ENCODE peak calls at places on chromosomes 6 and 20, in seven cellular contexts. One of them, this sample, is unnamed.

GRCh38 chr6:156437084-156437879 is 339.9 kb upstream of the ARID1B start:
- DNase-seq in AG04449: no peak
- DNase-seq in upper lobe of right lung: no peak
- DNase-seq in fibroblast of the aortic adventitia: no peak
- DNase-seq in GM12864: no peak
- DNase-seq in tibial artery: no peak
- DNase-seq in body of pancreas: no peak
- DNase-seq in this sample: no peak

GRCh38 chr20:52127309-52127708 is 64.3 kb downstream of the ZFP64 start:
- DNase-seq in GM12864: no peak
- DNase-seq in AG04449: no peak
- DNase-seq in upper lobe of right lung: no peak
- DNase-seq in fibroblast of the aortic adventitia: no peak
- DNase-seq in body of pancreas: no peak
- DNase-seq in tibial artery: no peak
- DNase-seq in this sample: no peak

GRCh38 chr6:14177413-14178082 is 60.0 kb downstream of the CD83 start:
- DNase-seq in AG04449: no peak
- DNase-seq in fibroblast of the aortic adventitia: no peak
- DNase-seq in GM12864: no peak
- DNase-seq in tibial artery: no peak
- DNase-seq in upper lobe of right lung: no peak
- DNase-seq in body of pancreas: no peak
- DNase-seq in this sample: no peak

GRCh38 chr6:37442416-37443218 is 9.6 kb downstream of the CMTR1 start:
- DNase-seq in upper lobe of right lung: no peak
- DNase-seq in fibroblast of the aortic adventitia: peak
- DNase-seq in AG04449: no peak
- DNase-seq in tibial artery: no peak
- DNase-seq in body of pancreas: no peak
- DNase-seq in GM12864: no peak
- DNase-seq in this sample: no peak

GRCh38 chr6:38722727-38723334 is 7.7 kb downstream of the DNAH8 start:
- DNase-seq in body of pancreas: no peak
- DNase-seq in GM12864: no peak
- DNase-seq in upper lobe of right lung: no peak
- DNase-seq in AG04449: no peak
- DNase-seq in fibroblast of the aortic adventitia: no peak
- DNase-seq in tibial artery: no peak
- DNase-seq in this sample: no peak

GRCh38 chr20:23232679-23233308 is 117.8 kb upstream of the NXT1 start:
- DNase-seq in body of pancreas: no peak
- DNase-seq in fibroblast of the aortic adventitia: no peak
- DNase-seq in upper lobe of right lung: no peak
- DNase-seq in GM12864: no peak
- DNase-seq in AG04449: no peak
- DNase-seq in tibial artery: no peak
- DNase-seq in this sample: no peak

GRCh38 chr6:33987531-33988021 is 158.3 kb downstream of the GRM4 start:
- DNase-seq in body of pancreas: peak
- DNase-seq in AG04449: no peak
- DNase-seq in tibial artery: peak
- DNase-seq in GM12864: no peak
- DNase-seq in upper lobe of right lung: peak
- DNase-seq in fibroblast of the aortic adventitia: no peak
- DNase-seq in this sample: no peak

GRCh38 chr20:39700527-39700926 is 738.4 kb downstream of the DHX35 start:
- DNase-seq in body of pancreas: no peak
- DNase-seq in GM12864: no peak
- DNase-seq in AG04449: no peak
- DNase-seq in fibroblast of the aortic adventitia: no peak
- DNase-seq in upper lobe of right lung: no peak
- DNase-seq in tibial artery: no peak
- DNase-seq in this sample: no peak

GRCh38 chr20:8568068-8568467 is 436.0 kb downstream of the PLCB1 start:
- DNase-seq in tibial artery: no peak
- DNase-seq in AG04449: no peak
- DNase-seq in GM12864: no peak
- DNase-seq in fibroblast of the aortic adventitia: peak
- DNase-seq in upper lobe of right lung: no peak
- DNase-seq in body of pancreas: no peak
- DNase-seq in this sample: no peak

GRCh38 chr6:43274916-43275597 is 23.0 kb upstream of the SLC22A7 start:
- DNase-seq in fibroblast of the aortic adventitia: no peak
- DNase-seq in AG04449: no peak
- DNase-seq in tibial artery: no peak
- DNase-seq in upper lobe of right lung: peak
- DNase-seq in GM12864: no peak
- DNase-seq in body of pancreas: peak
- DNase-seq in this sample: no peak

GRCh38 chr6:166435574-166435973 is 52.8 kb upstream of the MPC1 start:
- DNase-seq in fibroblast of the aortic adventitia: no peak
- DNase-seq in body of pancreas: peak
- DNase-seq in tibial artery: no peak
- DNase-seq in GM12864: no peak
- DNase-seq in AG04449: no peak
- DNase-seq in upper lobe of right lung: no peak
- DNase-seq in this sample: no peak

GRCh38 chr20:7843613-7844012 is 96.6 kb downstream of the HAO1 start:
- DNase-seq in fibroblast of the aortic adventitia: peak
- DNase-seq in upper lobe of right lung: no peak
- DNase-seq in tibial artery: no peak
- DNase-seq in body of pancreas: no peak
- DNase-seq in AG04449: no peak
- DNase-seq in GM12864: no peak
- DNase-seq in this sample: no peak

GRCh38 chr20:52978851-52979250 is 6.7 kb downstream of the TSHZ2 start:
- DNase-seq in AG04449: no peak
- DNase-seq in GM12864: no peak
- DNase-seq in tibial artery: no peak
- DNase-seq in body of pancreas: no peak
- DNase-seq in upper lobe of right lung: no peak
- DNase-seq in fibroblast of the aortic adventitia: peak
- DNase-seq in this sample: no peak

GRCh38 chr6:22363166-22363965 is 66.5 kb upstream of the PRL start:
- DNase-seq in tibial artery: no peak
- DNase-seq in fibroblast of the aortic adventitia: peak
- DNase-seq in GM12864: no peak
- DNase-seq in upper lobe of right lung: no peak
- DNase-seq in body of pancreas: no peak
- DNase-seq in AG04449: no peak
- DNase-seq in this sample: peak

GRCh38 chr20:44910690-44911262 is 916 bp downstream of the PABPC1L start:
- DNase-seq in tibial artery: no peak
- DNase-seq in upper lobe of right lung: no peak
- DNase-seq in body of pancreas: peak
- DNase-seq in fibroblast of the aortic adventitia: no peak
- DNase-seq in GM12864: no peak
- DNase-seq in AG04449: no peak
- DNase-seq in this sample: no peak

GRCh38 chr6:136640132-136640915 is 90.1 kb upstream of the MAP7 start:
- DNase-seq in tibial artery: peak
- DNase-seq in body of pancreas: no peak
- DNase-seq in upper lobe of right lung: no peak
- DNase-seq in AG04449: peak
- DNase-seq in fibroblast of the aortic adventitia: peak
- DNase-seq in GM12864: no peak
- DNase-seq in this sample: no peak

GRCh38 chr6:125888989-125889656 is 67.4 kb upstream of the HINT3 start:
- DNase-seq in AG04449: no peak
- DNase-seq in body of pancreas: peak
- DNase-seq in upper lobe of right lung: no peak
- DNase-seq in tibial artery: no peak
- DNase-seq in GM12864: no peak
- DNase-seq in fibroblast of the aortic adventitia: peak
- DNase-seq in this sample: peak

GRCh38 chr20:15905661-15906060 is 667.6 kb downstream of the KIF16B start:
- DNase-seq in body of pancreas: no peak
- DNase-seq in tibial artery: no peak
- DNase-seq in AG04449: no peak
- DNase-seq in upper lobe of right lung: no peak
- DNase-seq in fibroblast of the aortic adventitia: no peak
- DNase-seq in GM12864: no peak
- DNase-seq in this sample: no peak

GRCh38 chr20:44861547-44862006 is 23.9 kb upstream of the YWHAB start:
- DNase-seq in fibroblast of the aortic adventitia: peak
- DNase-seq in GM12864: no peak
- DNase-seq in body of pancreas: peak
- DNase-seq in tibial artery: peak
- DNase-seq in AG04449: peak
- DNase-seq in upper lobe of right lung: no peak
- DNase-seq in this sample: no peak

GRCh38 chr6:135191508-135192255 is 10.6 kb downstream of the MYB start:
- DNase-seq in fibroblast of the aortic adventitia: no peak
- DNase-seq in GM12864: no peak
- DNase-seq in AG04449: no peak
- DNase-seq in tibial artery: no peak
- DNase-seq in body of pancreas: no peak
- DNase-seq in upper lobe of right lung: no peak
- DNase-seq in this sample: no peak

GRCh38 chr6:117440558-117441525 is 15.1 kb upstream of the ROS1 start:
- DNase-seq in fibroblast of the aortic adventitia: peak
- DNase-seq in AG04449: peak
- DNase-seq in tibial artery: no peak
- DNase-seq in upper lobe of right lung: no peak
- DNase-seq in body of pancreas: no peak
- DNase-seq in GM12864: no peak
- DNase-seq in this sample: no peak

GRCh38 chr6:160124007-160124406 is 2.4 kb downstream of the SLC22A1 start:
- DNase-seq in GM12864: no peak
- DNase-seq in tibial artery: no peak
- DNase-seq in fibroblast of the aortic adventitia: no peak
- DNase-seq in AG04449: no peak
- DNase-seq in body of pancreas: no peak
- DNase-seq in upper lobe of right lung: peak
- DNase-seq in this sample: no peak

GRCh38 chr6:79672631-79673065 is 41.5 kb downstream of the SH3BGRL2 start:
- DNase-seq in upper lobe of right lung: no peak
- DNase-seq in body of pancreas: no peak
- DNase-seq in tibial artery: no peak
- DNase-seq in GM12864: no peak
- DNase-seq in AG04449: no peak
- DNase-seq in fibroblast of the aortic adventitia: peak
- DNase-seq in this sample: peak

GRCh38 chr20:24117386-24117785 is 128.8 kb upstream of the GGTLC1 start:
- DNase-seq in AG04449: no peak
- DNase-seq in body of pancreas: no peak
- DNase-seq in upper lobe of right lung: no peak
- DNase-seq in tibial artery: no peak
- DNase-seq in fibroblast of the aortic adventitia: peak
- DNase-seq in GM12864: no peak
- DNase-seq in this sample: no peak

GRCh38 chr6:155380666-155381332 is 66.5 kb upstream of the TFB1M start:
- DNase-seq in body of pancreas: no peak
- DNase-seq in fibroblast of the aortic adventitia: no peak
- DNase-seq in tibial artery: no peak
- DNase-seq in GM12864: no peak
- DNase-seq in upper lobe of right lung: no peak
- DNase-seq in AG04449: no peak
- DNase-seq in this sample: no peak
- TF ChIP-seq CTCF in body of pancreas: no peak
- TF ChIP-seq CTCF in fibroblast of the aortic adventitia: no peak
- TF ChIP-seq CTCF in tibial artery: no peak
- TF ChIP-seq CTCF in GM12864: no peak
- TF ChIP-seq CTCF in upper lobe of right lung: no peak
- TF ChIP-seq CTCF in AG04449: no peak
- TF ChIP-seq CTCF in this sample: no peak

GRCh38 chr6:146916435-146917015 is 287.7 kb upstream of the STXBP5 start:
- DNase-seq in GM12864: no peak
- DNase-seq in upper lobe of right lung: no peak
- DNase-seq in body of pancreas: no peak
- DNase-seq in fibroblast of the aortic adventitia: peak
- DNase-seq in AG04449: no peak
- DNase-seq in tibial artery: no peak
- DNase-seq in this sample: no peak

GRCh38 chr6:146913842-146914562 is 290.2 kb upstream of the STXBP5 start:
- DNase-seq in fibroblast of the aortic adventitia: peak
- DNase-seq in GM12864: no peak
- DNase-seq in body of pancreas: peak
- DNase-seq in upper lobe of right lung: peak
- DNase-seq in AG04449: peak
- DNase-seq in tibial artery: peak
- DNase-seq in this sample: no peak

GRCh38 chr6:146914563-146915483 is 289.4 kb upstream of the STXBP5 start:
- DNase-seq in upper lobe of right lung: no peak
- DNase-seq in fibroblast of the aortic adventitia: peak
- DNase-seq in body of pancreas: peak
- DNase-seq in AG04449: peak
- DNase-seq in tibial artery: peak
- DNase-seq in GM12864: no peak
- DNase-seq in this sample: no peak

GRCh38 chr6:146917182-146917581 is 287.0 kb upstream of the STXBP5 start:
- DNase-seq in fibroblast of the aortic adventitia: no peak
- DNase-seq in AG04449: no peak
- DNase-seq in body of pancreas: no peak
- DNase-seq in upper lobe of right lung: no peak
- DNase-seq in tibial artery: no peak
- DNase-seq in GM12864: no peak
- DNase-seq in this sample: no peak

DNA sequence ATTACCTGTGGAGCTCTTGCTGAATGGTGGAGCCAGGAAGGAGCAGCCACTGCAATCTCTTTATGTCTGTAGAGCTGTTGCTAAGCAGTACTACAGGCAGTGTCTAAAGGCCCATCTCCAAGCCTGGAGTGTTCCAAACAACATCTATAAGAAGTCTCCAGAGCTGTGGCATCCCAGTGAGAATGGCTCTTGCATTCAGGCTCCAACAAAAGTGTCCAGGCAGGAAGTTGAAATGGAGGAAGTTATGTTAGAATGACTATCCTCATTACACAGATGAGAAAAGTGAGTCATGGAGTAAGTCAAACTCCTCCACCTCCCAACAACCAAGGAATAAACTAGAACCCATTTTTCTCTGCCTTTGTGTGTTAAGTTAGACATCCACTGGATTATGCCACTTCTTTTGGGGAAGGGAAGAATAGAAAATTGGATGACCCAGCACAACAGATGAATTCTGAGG is 288.5 kb upstream of the STXBP5 start:
- DNase-seq in tibial artery: no peak
- DNase-seq in fibroblast of the aortic adventitia: peak
- DNase-seq in upper lobe of right lung: no peak
- DNase-seq in GM12864: no peak
- DNase-seq in body of pancreas: no peak
- DNase-seq in AG04449: no peak
- DNase-seq in this sample: no peak
- H3K4me3 ChIP-seq in tibial artery: no peak
- H3K4me3 ChIP-seq in fibroblast of the aortic adventitia: peak
- H3K4me3 ChIP-seq in upper lobe of right lung: no peak
- H3K4me3 ChIP-seq in GM12864: no peak
- H3K4me3 ChIP-seq in body of pancreas: no peak
- H3K4me3 ChIP-seq in AG04449: peak
- H3K4me3 ChIP-seq in this sample: no peak

GRCh38 chr6:106124015-106124414 is 37.9 kb downstream of the PRDM1 start:
- DNase-seq in tibial artery: no peak
- DNase-seq in upper lobe of right lung: no peak
- DNase-seq in fibroblast of the aortic adventitia: no peak
- DNase-seq in body of pancreas: no peak
- DNase-seq in AG04449: no peak
- DNase-seq in GM12864: no peak
- DNase-seq in this sample: no peak
- TF ChIP-seq CTCF in tibial artery: no peak
- TF ChIP-seq CTCF in upper lobe of right lung: no peak
- TF ChIP-seq CTCF in fibroblast of the aortic adventitia: no peak
- TF ChIP-seq CTCF in body of pancreas: no peak
- TF ChIP-seq CTCF in AG04449: no peak
- TF ChIP-seq CTCF in GM12864: no peak
- TF ChIP-seq CTCF in this sample: no peak

GRCh38 chr6:87822011-87822410 is 120.0 kb upstream of the AKIRIN2 start:
- DNase-seq in GM12864: no peak
- DNase-seq in upper lobe of right lung: no peak
- DNase-seq in fibroblast of the aortic adventitia: no peak
- DNase-seq in tibial artery: no peak
- DNase-seq in AG04449: no peak
- DNase-seq in body of pancreas: no peak
- DNase-seq in this sample: no peak
- H3K4me3 ChIP-seq in GM12864: no peak
- H3K4me3 ChIP-seq in upper lobe of right lung: no peak
- H3K4me3 ChIP-seq in fibroblast of the aortic adventitia: no peak
- H3K4me3 ChIP-seq in tibial artery: no peak
- H3K4me3 ChIP-seq in AG04449: no peak
- H3K4me3 ChIP-seq in body of pancreas: no peak
- H3K4me3 ChIP-seq in this sample: no peak